ENCODE peak calls at places on chromosomes 16 and 17, in ten cellular contexts. Y is lung microvascular endothelial cell, F is neural progenitor cell, S is dermis microvascular lymphatic vessel endothelial cell, B is hypothalamus, L is HTR-8/SVneo, N is mesothelial cell of epicardium, D is AG08395, U is endothelial cell of umbilical vein, H is cardiac fibroblast. Z is an unnamed sample.

GRCh38 chr17:32873114-32873513 is 3.8 kb downstream of the MYO1D start:
- DNase-seq in Y (no peak), F (no peak), S (no peak), B (no peak), L (no peak), N (no peak), D (no peak), U (no peak), H (no peak), Z (no peak)

GRCh38 chr16:51640196-51640595 is 489.1 kb upstream of the SALL1 start:
- DNase-seq in Y (no peak), F (no peak), S (no peak), B (no peak), L (no peak), N (no peak), D (no peak), U (no peak), H (no peak), Z (no peak)

GRCh38 chr16:11632455-11632921 is 35.8 kb upstream of the SNN start:
- DNase-seq in Y (peak; percentile 47), F (peak; percentile 61), S (no peak), B (peak; percentile 31), L (peak; percentile 63), N (peak; percentile 73), D (peak; percentile 75), U (peak; percentile 71), H (peak; percentile 44), Z (no peak)

GRCh38 chr17:48513653-48514482 is 16.9 kb downstream of the HOXB1 start:
- DNase-seq in Y (no peak), F (no peak), S (no peak), B (no peak), L (no peak), N (no peak), D (no peak), U (no peak), H (no peak), Z (no peak)

GRCh38 chr16:2244926-2245795 is 6.2 kb downstream of the ECI1 start:
- DNase-seq in Y (no peak), F (no peak), S (no peak), B (no peak), L (no peak), N (no peak), D (no peak), U (no peak), H (no peak), Z (no peak)

GRCh38 chr17:36856921-36857381 is 80.3 kb upstream of the LHX1 start:
- DNase-seq in Y (no peak), F (no peak), S (no peak), B (no peak), L (no peak), N (no peak), D (no peak), U (no peak), H (no peak), Z (no peak)

GRCh38 chr16:15986261-15986660 is 36.8 kb downstream of the ABCC1 start:
- DNase-seq in Y (no peak), F (no peak), S (no peak), B (no peak), L (no peak), N (no peak), D (no peak), U (no peak), H (no peak), Z (no peak)

GRCh38 chr16:26905336-26905735 is 161.4 kb upstream of the C16orf82 start:
- DNase-seq in Y (no peak), F (no peak), S (no peak), B (no peak), L (no peak), N (no peak), D (peak; percentile 28), U (no peak), H (no peak), Z (no peak)

GRCh38 chr16:31403590-31404352 is 10.6 kb downstream of the ITGAD start:
- DNase-seq in Y (no peak), F (no peak), S (no peak), B (no peak), L (no peak), N (no peak), D (no peak), U (no peak), H (no peak), Z (no peak)

GRCh38 chr16:9627427-9627826 is 536.0 kb downstream of the HAPSTR1 start:
- DNase-seq in Y (no peak), F (no peak), S (no peak), B (no peak), L (no peak), N (no peak), D (no peak), U (no peak), H (no peak), Z (no peak)

Z was measured in CD4-positive, alpha-beta T cell.